ENCODE peak calls at places on chromosome 13, in eight cellular contexts. One of them, this sample, is unnamed.

GRCh38 chr13:98519976-98520375 is 56.9 kb downstream of the STK24 start:
- DNase-seq in colonic mucosa: no peak
- DNase-seq in body of pancreas: no peak
- DNase-seq in CD8-positive, alpha-beta memory T cell: no peak
- DNase-seq in AG04450: no peak
- DNase-seq in uterus: no peak
- DNase-seq in effector memory CD4-positive, alpha-beta T cell: no peak
- DNase-seq in ascending aorta: no peak
- DNase-seq in this sample: no peak

GRCh38 chr13:40388617-40389016 is 277.8 kb downstream of the FOXO1 start:
- DNase-seq in effector memory CD4-positive, alpha-beta T cell: peak; percentile 66
- DNase-seq in uterus: no peak
- DNase-seq in CD8-positive, alpha-beta memory T cell: peak; percentile 67
- DNase-seq in body of pancreas: no peak
- DNase-seq in ascending aorta: peak; percentile 36
- DNase-seq in AG04450: no peak
- DNase-seq in colonic mucosa: peak; percentile 27
- DNase-seq in this sample: no peak

GRCh38 chr13:31775686-31776085 is 36.4 kb downstream of the RXFP2 start:
- DNase-seq in CD8-positive, alpha-beta memory T cell: no peak
- DNase-seq in ascending aorta: peak; percentile 45
- DNase-seq in uterus: peak; percentile 43
- DNase-seq in AG04450: no peak
- DNase-seq in body of pancreas: no peak
- DNase-seq in effector memory CD4-positive, alpha-beta T cell: no peak
- DNase-seq in colonic mucosa: no peak
- DNase-seq in this sample: peak; percentile 85

GRCh38 chr13:36323951-36324566 is 22.1 kb downstream of the SPART start:
- DNase-seq in AG04450: no peak
- DNase-seq in uterus: no peak
- DNase-seq in effector memory CD4-positive, alpha-beta T cell: no peak
- DNase-seq in CD8-positive, alpha-beta memory T cell: no peak
- DNase-seq in body of pancreas: no peak
- DNase-seq in ascending aorta: no peak
- DNase-seq in colonic mucosa: no peak
- DNase-seq in this sample: no peak

GRCh38 chr13:31110617-31111016 is 51.1 kb downstream of the HSPH1 start:
- DNase-seq in AG04450: no peak
- DNase-seq in CD8-positive, alpha-beta memory T cell: no peak
- DNase-seq in colonic mucosa: no peak
- DNase-seq in uterus: no peak
- DNase-seq in body of pancreas: no peak
- DNase-seq in effector memory CD4-positive, alpha-beta T cell: no peak
- DNase-seq in ascending aorta: no peak
- DNase-seq in this sample: no peak

GRCh38 chr13:33251131-33251629 is 34.4 kb downstream of the STARD13 start:
- DNase-seq in body of pancreas: no peak
- DNase-seq in AG04450: peak; percentile 97
- DNase-seq in colonic mucosa: no peak
- DNase-seq in effector memory CD4-positive, alpha-beta T cell: no peak
- DNase-seq in ascending aorta: no peak
- DNase-seq in uterus: peak; percentile 36
- DNase-seq in CD8-positive, alpha-beta memory T cell: no peak
- DNase-seq in this sample: no peak

GRCh38 chr13:48891586-48891985 is 84.1 kb upstream of the FNDC3A start:
- DNase-seq in AG04450: no peak
- DNase-seq in uterus: no peak
- DNase-seq in colonic mucosa: no peak
- DNase-seq in body of pancreas: no peak
- DNase-seq in CD8-positive, alpha-beta memory T cell: no peak
- DNase-seq in ascending aorta: no peak
- DNase-seq in effector memory CD4-positive, alpha-beta T cell: no peak
- DNase-seq in this sample: no peak

GRCh38 chr13:26985285-26985878 is 186.2 kb downstream of the USP12 start:
- DNase-seq in ascending aorta: no peak
- DNase-seq in colonic mucosa: peak; percentile 87
- DNase-seq in effector memory CD4-positive, alpha-beta T cell: peak; percentile 26
- DNase-seq in uterus: peak; percentile 63
- DNase-seq in CD8-positive, alpha-beta memory T cell: peak; percentile 40
- DNase-seq in body of pancreas: peak; percentile 84
- DNase-seq in AG04450: peak; percentile 54
- DNase-seq in this sample: no peak

GRCh38 chr13:39317284-39317683 is 279.0 kb downstream of the NHLRC3 start:
- DNase-seq in effector memory CD4-positive, alpha-beta T cell: no peak
- DNase-seq in ascending aorta: no peak
- DNase-seq in AG04450: peak; percentile 7
- DNase-seq in uterus: peak; percentile 57
- DNase-seq in body of pancreas: no peak
- DNase-seq in colonic mucosa: no peak
- DNase-seq in CD8-positive, alpha-beta memory T cell: no peak
- DNase-seq in this sample: no peak

GRCh38 chr13:50435011-50435410 is 408.5 kb downstream of the DLEU7 start:
- DNase-seq in ascending aorta: no peak
- DNase-seq in body of pancreas: no peak
- DNase-seq in colonic mucosa: no peak
- DNase-seq in CD8-positive, alpha-beta memory T cell: no peak
- DNase-seq in uterus: no peak
- DNase-seq in effector memory CD4-positive, alpha-beta T cell: no peak
- DNase-seq in AG04450: no peak
- DNase-seq in this sample: no peak

GRCh38 chr13:113155982-113156655 is 2.3 kb upstream of the PROZ start:
- DNase-seq in CD8-positive, alpha-beta memory T cell: no peak
- DNase-seq in effector memory CD4-positive, alpha-beta T cell: no peak
- DNase-seq in colonic mucosa: no peak
- DNase-seq in AG04450: no peak
- DNase-seq in uterus: no peak
- DNase-seq in body of pancreas: no peak
- DNase-seq in ascending aorta: no peak
- DNase-seq in this sample: peak; percentile 29

GRCh38 chr13:26112843-26113242 is 61.0 kb upstream of the SHISA2 start:
- DNase-seq in effector memory CD4-positive, alpha-beta T cell: no peak
- DNase-seq in body of pancreas: no peak
- DNase-seq in ascending aorta: no peak
- DNase-seq in CD8-positive, alpha-beta memory T cell: no peak
- DNase-seq in uterus: no peak
- DNase-seq in colonic mucosa: no peak
- DNase-seq in AG04450: no peak
- DNase-seq in this sample: no peak

GRCh38 chr13:113835461-113836274 is 28.2 kb downstream of the GAS6 start:
- DNase-seq in effector memory CD4-positive, alpha-beta T cell: no peak
- DNase-seq in AG04450: peak; percentile 47
- DNase-seq in body of pancreas: no peak
- DNase-seq in ascending aorta: no peak
- DNase-seq in CD8-positive, alpha-beta memory T cell: no peak
- DNase-seq in colonic mucosa: no peak
- DNase-seq in uterus: no peak
- DNase-seq in this sample: no peak

GRCh38 chr13:40622246-40622645 is 44.2 kb downstream of the FOXO1 start:
- DNase-seq in colonic mucosa: no peak
- DNase-seq in CD8-positive, alpha-beta memory T cell: no peak
- DNase-seq in ascending aorta: no peak
- DNase-seq in AG04450: no peak
- DNase-seq in effector memory CD4-positive, alpha-beta T cell: no peak
- DNase-seq in uterus: no peak
- DNase-seq in body of pancreas: no peak
- DNase-seq in this sample: no peak

GRCh38 chr13:30033681-30034447 is 183.4 kb upstream of the UBL3 start:
- DNase-seq in colonic mucosa: no peak
- DNase-seq in ascending aorta: no peak
- DNase-seq in AG04450: peak; percentile 82
- DNase-seq in body of pancreas: no peak
- DNase-seq in CD8-positive, alpha-beta memory T cell: no peak
- DNase-seq in uterus: no peak
- DNase-seq in effector memory CD4-positive, alpha-beta T cell: no peak
- DNase-seq in this sample: no peak

GRCh38 chr13:113040597-113041292 is 64.8 kb upstream of the F7 start:
- DNase-seq in AG04450: no peak
- DNase-seq in ascending aorta: no peak
- DNase-seq in effector memory CD4-positive, alpha-beta T cell: no peak
- DNase-seq in uterus: no peak
- DNase-seq in body of pancreas: no peak
- DNase-seq in CD8-positive, alpha-beta memory T cell: no peak
- DNase-seq in colonic mucosa: no peak
- DNase-seq in this sample: no peak

GRCh38 chr13:100983111-100983510 is 308.5 kb upstream of the TMTC4 start:
- DNase-seq in CD8-positive, alpha-beta memory T cell: no peak
- DNase-seq in uterus: no peak
- DNase-seq in effector memory CD4-positive, alpha-beta T cell: no peak
- DNase-seq in AG04450: no peak
- DNase-seq in colonic mucosa: no peak
- DNase-seq in body of pancreas: no peak
- DNase-seq in ascending aorta: no peak
- DNase-seq in this sample: no peak

GRCh38 chr13:37481005-37481857 is 117.3 kb downstream of the POSTN start:
- DNase-seq in colonic mucosa: no peak
- DNase-seq in uterus: no peak
- DNase-seq in ascending aorta: no peak
- DNase-seq in CD8-positive, alpha-beta memory T cell: no peak
- DNase-seq in body of pancreas: no peak
- DNase-seq in effector memory CD4-positive, alpha-beta T cell: no peak
- DNase-seq in AG04450: no peak
- DNase-seq in this sample: no peak

GRCh38 chr13:113930711-113931637 is 42.9 kb downstream of the C13orf46 start:
- DNase-seq in ascending aorta: no peak
- DNase-seq in effector memory CD4-positive, alpha-beta T cell: peak; percentile 47
- DNase-seq in colonic mucosa: no peak
- DNase-seq in body of pancreas: peak; percentile 7
- DNase-seq in CD8-positive, alpha-beta memory T cell: peak; percentile 70
- DNase-seq in uterus: peak; percentile 16
- DNase-seq in AG04450: no peak
- DNase-seq in this sample: peak; percentile 73

GRCh38 chr13:106129273-106129672 is 406.2 kb downstream of the EFNB2 start:
- DNase-seq in body of pancreas: no peak
- DNase-seq in ascending aorta: no peak
- DNase-seq in AG04450: no peak
- DNase-seq in effector memory CD4-positive, alpha-beta T cell: no peak
- DNase-seq in uterus: no peak
- DNase-seq in CD8-positive, alpha-beta memory T cell: no peak
- DNase-seq in colonic mucosa: no peak
- DNase-seq in this sample: no peak

GRCh38 chr13:97224544-97225324 is 2.6 kb downstream of the MBNL2 start:
- DNase-seq in colonic mucosa: peak; percentile 62
- DNase-seq in body of pancreas: peak; percentile 91
- DNase-seq in effector memory CD4-positive, alpha-beta T cell: peak; percentile 16
- DNase-seq in uterus: no peak
- DNase-seq in CD8-positive, alpha-beta memory T cell: no peak
- DNase-seq in AG04450: no peak
- DNase-seq in ascending aorta: no peak
- DNase-seq in this sample: no peak

GRCh38 chr13:46721054-46721453 is 75.9 kb downstream of the ESD start:
- DNase-seq in effector memory CD4-positive, alpha-beta T cell: no peak
- DNase-seq in CD8-positive, alpha-beta memory T cell: peak; percentile 6
- DNase-seq in body of pancreas: peak; percentile 58
- DNase-seq in colonic mucosa: peak; percentile 48
- DNase-seq in uterus: peak; percentile 51
- DNase-seq in ascending aorta: no peak
- DNase-seq in AG04450: peak; percentile 16
- DNase-seq in this sample: no peak

GRCh38 chr13:46716821-46717220 is 80.1 kb downstream of the ESD start:
- DNase-seq in uterus: no peak
- DNase-seq in effector memory CD4-positive, alpha-beta T cell: no peak
- DNase-seq in body of pancreas: no peak
- DNase-seq in CD8-positive, alpha-beta memory T cell: no peak
- DNase-seq in colonic mucosa: no peak
- DNase-seq in ascending aorta: no peak
- DNase-seq in AG04450: no peak
- DNase-seq in this sample: no peak

GRCh38 chr13:46717275-46717674 is 79.7 kb downstream of the ESD start:
- DNase-seq in uterus: no peak
- DNase-seq in CD8-positive, alpha-beta memory T cell: no peak
- DNase-seq in colonic mucosa: no peak
- DNase-seq in body of pancreas: no peak
- DNase-seq in ascending aorta: no peak
- DNase-seq in effector memory CD4-positive, alpha-beta T cell: no peak
- DNase-seq in AG04450: no peak
- DNase-seq in this sample: no peak

GRCh38 chr13:46715363-46715762 is 81.6 kb downstream of the ESD start:
- DNase-seq in AG04450: no peak
- DNase-seq in uterus: no peak
- DNase-seq in CD8-positive, alpha-beta memory T cell: no peak
- DNase-seq in effector memory CD4-positive, alpha-beta T cell: no peak
- DNase-seq in ascending aorta: no peak
- DNase-seq in body of pancreas: no peak
- DNase-seq in colonic mucosa: no peak
- DNase-seq in this sample: no peak

GRCh38 chr13:46720189-46720588 is 76.8 kb downstream of the ESD start:
- DNase-seq in uterus: no peak
- DNase-seq in body of pancreas: no peak
- DNase-seq in ascending aorta: no peak
- DNase-seq in AG04450: no peak
- DNase-seq in effector memory CD4-positive, alpha-beta T cell: no peak
- DNase-seq in CD8-positive, alpha-beta memory T cell: no peak
- DNase-seq in colonic mucosa: no peak
- DNase-seq in this sample: no peak
- H3K27ac ChIP-seq in uterus: peak overlapping the region; percentile 23
- H3K27ac ChIP-seq in body of pancreas: no peak overlapping the region
- H3K27ac ChIP-seq in ascending aorta: no peak overlapping the region
- H3K27ac ChIP-seq in AG04450: no peak overlapping the region
- H3K27ac ChIP-seq in effector memory CD4-positive, alpha-beta T cell: no peak overlapping the region
- H3K27ac ChIP-seq in CD8-positive, alpha-beta memory T cell: no peak overlapping the region
- H3K27ac ChIP-seq in colonic mucosa: no peak overlapping the region
- H3K27ac ChIP-seq in this sample: no peak overlapping the region

GRCh38 chr13:42967660-42968059 is 24.4 kb downstream of the EPSTI1 start:
- DNase-seq in uterus: no peak
- DNase-seq in body of pancreas: no peak
- DNase-seq in colonic mucosa: peak; percentile 64
- DNase-seq in AG04450: no peak
- DNase-seq in ascending aorta: no peak
- DNase-seq in CD8-positive, alpha-beta memory T cell: no peak
- DNase-seq in effector memory CD4-positive, alpha-beta T cell: no peak
- DNase-seq in this sample: no peak
- H3K27ac ChIP-seq in uterus: no peak overlapping the region
- H3K27ac ChIP-seq in body of pancreas: no peak overlapping the region
- H3K27ac ChIP-seq in colonic mucosa: peak overlapping the region; percentile 85
- H3K27ac ChIP-seq in AG04450: no peak overlapping the region
- H3K27ac ChIP-seq in ascending aorta: no peak overlapping the region
- H3K27ac ChIP-seq in CD8-positive, alpha-beta memory T cell: no peak overlapping the region
- H3K27ac ChIP-seq in effector memory CD4-positive, alpha-beta T cell: no peak overlapping the region
- H3K27ac ChIP-seq in this sample: no peak overlapping the region

DNA sequence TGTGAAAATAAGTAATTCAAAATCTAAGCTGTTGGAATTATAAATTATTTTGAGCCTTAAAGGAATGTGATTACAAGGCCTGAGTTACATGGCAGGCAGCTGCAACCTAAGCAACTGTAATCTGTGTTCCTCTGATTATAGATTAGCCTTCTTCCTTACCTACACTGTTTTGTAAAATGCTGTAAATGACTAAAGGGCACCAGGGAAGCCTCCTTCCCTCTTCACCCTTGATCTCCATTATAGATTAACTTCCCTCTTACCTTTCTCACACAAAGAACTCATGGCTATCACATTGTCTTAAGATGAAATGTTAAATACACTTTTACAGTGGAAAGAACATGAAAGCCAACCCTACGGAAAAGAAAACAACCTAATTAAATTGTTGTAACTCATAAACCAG is 423.7 kb upstream of the KLF12 start:
- DNase-seq in uterus: no peak
- DNase-seq in colonic mucosa: no peak
- DNase-seq in AG04450: no peak
- DNase-seq in CD8-positive, alpha-beta memory T cell: no peak
- DNase-seq in body of pancreas: no peak
- DNase-seq in ascending aorta: no peak
- DNase-seq in effector memory CD4-positive, alpha-beta T cell: no peak
- DNase-seq in this sample: no peak
- H3K27ac ChIP-seq in uterus: no peak overlapping the region
- H3K27ac ChIP-seq in colonic mucosa: no peak overlapping the region
- H3K27ac ChIP-seq in AG04450: no peak overlapping the region
- H3K27ac ChIP-seq in CD8-positive, alpha-beta memory T cell: no peak overlapping the region
- H3K27ac ChIP-seq in body of pancreas: no peak overlapping the region
- H3K27ac ChIP-seq in ascending aorta: no peak overlapping the region
- H3K27ac ChIP-seq in effector memory CD4-positive, alpha-beta T cell: no peak overlapping the region
- H3K27ac ChIP-seq in this sample: no peak overlapping the region

GRCh38 chr13:46951516-46951915 is 54.7 kb upstream of the HTR2A start:
- DNase-seq in AG04450: no peak
- DNase-seq in effector memory CD4-positive, alpha-beta T cell: no peak
- DNase-seq in colonic mucosa: no peak
- DNase-seq in CD8-positive, alpha-beta memory T cell: no peak
- DNase-seq in body of pancreas: no peak
- DNase-seq in uterus: no peak
- DNase-seq in ascending aorta: no peak
- DNase-seq in this sample: no peak
- H3K27ac ChIP-seq in AG04450: no peak overlapping the region
- H3K27ac ChIP-seq in effector memory CD4-positive, alpha-beta T cell: no peak overlapping the region
- H3K27ac ChIP-seq in colonic mucosa: no peak overlapping the region
- H3K27ac ChIP-seq in CD8-positive, alpha-beta memory T cell: no peak overlapping the region
- H3K27ac ChIP-seq in body of pancreas: no peak overlapping the region
- H3K27ac ChIP-seq in uterus: no peak overlapping the region
- H3K27ac ChIP-seq in ascending aorta: no peak overlapping the region
- H3K27ac ChIP-seq in this sample: no peak overlapping the region

This sample was measured in coronary artery.